ENCODE peak calls at places on chromosome 15, in eight cellular contexts. F is tibial nerve, T is ovary, L is K562, G is HepG2, O is transverse colon, I is sigmoid colon, A is stomach. B is an unnamed sample. For H3K36me3, the result is how much of the 10 kb centered on the place peaks cover.

GRCh38 chr15:69434679-69435078 is 17.9 kb upstream of the RPLP1 start:
- DNase-seq in F (no peak), T (no peak), L (no peak), G (no peak), O (no peak), I (no peak), A (no peak), B (no peak)

GRCh38 chr15:33098082-33099058 is 96.1 kb downstream of the FMN1 start:
- DNase-seq in F (no peak), T (no peak), L (no peak), G (no peak), O (no peak), I (no peak), A (no peak), B (no peak)

GRCh38 chr15:45187894-45188830 is at the start of gene SHF:
- DNase-seq in F (peak), T (peak), L (peak), G (peak), O (peak), I (peak), A (peak), B (no peak)

GRCh38 chr15:27268923-27269322 is 297.9 kb downstream of the GABRG3 start:
- DNase-seq in F (no peak), T (no peak), L (no peak), G (no peak), O (no peak), I (no peak), A (no peak), B (no peak)

GRCh38 chr15:28001641-28002040 is 97.5 kb downstream of the OCA2 start:
- DNase-seq in F (no peak), T (no peak), L (no peak), G (no peak), O (no peak), I (no peak), A (no peak), B (no peak)

GRCh38 chr15:95840004-95840403 is 490.5 kb upstream of the NR2F2 start:
- DNase-seq in F (peak), T (peak), L (no peak), G (no peak), O (no peak), I (peak), A (no peak), B (no peak)

GRCh38 chr15:65532738-65533051 is 2.4 kb downstream of the HACD3 start:
- DNase-seq in F (no peak), T (no peak), L (peak), G (peak), O (no peak), I (no peak), A (no peak), B (no peak)

GRCh38 chr15:70127288-70127746 is 29.6 kb upstream of the TLE3 start:
- DNase-seq in F (peak), T (no peak), L (no peak), G (peak), O (peak), I (peak), A (peak), B (no peak)

GRCh38 chr15:57090460-57090859 is 172.0 kb downstream of the TCF12 start:
- DNase-seq in F (no peak), T (no peak), L (no peak), G (no peak), O (no peak), I (no peak), A (no peak), B (no peak)

GRCh38 chr15:69395991-69396390 is 18.2 kb upstream of the KIF23 start:
- DNase-seq in F (no peak), T (no peak), L (no peak), G (no peak), O (no peak), I (no peak), A (no peak), B (no peak)

GRCh38 chr15:41042851-41043250 is 73.2 kb downstream of the INO80 start:
- DNase-seq in F (no peak), T (no peak), L (no peak), G (no peak), O (no peak), I (no peak), A (no peak), B (no peak)

GRCh38 chr15:65246026-65246714 is 34.9 kb upstream of the CILP start:
- DNase-seq in F (no peak), T (no peak), L (no peak), G (no peak), O (no peak), I (no peak), A (no peak), B (no peak)

GRCh38 chr15:68517285-68517711 is 61.5 kb upstream of the CORO2B start:
- DNase-seq in F (no peak), T (no peak), L (no peak), G (no peak), O (no peak), I (no peak), A (no peak), B (no peak)

GRCh38 chr15:93109370-93110105 is 20.5 kb upstream of the RGMA start:
- DNase-seq in F (no peak), T (no peak), L (no peak), G (no peak), O (no peak), I (no peak), A (no peak), B (no peak)

GRCh38 chr15:96345560-96346389 is 15.3 kb downstream of the NR2F2 start:
- DNase-seq in F (peak), T (peak), L (no peak), G (peak), O (no peak), I (peak), A (peak), B (no peak)

GRCh38 chr15:48897144-48897814 is 19.3 kb downstream of the EID1 start:
- DNase-seq in F (peak), T (no peak), L (peak), G (no peak), O (no peak), I (no peak), A (no peak), B (no peak)

GRCh38 chr15:66505430-66505811 is 295 bp downstream of the ZWILCH start:
- DNase-seq in F (no peak), T (no peak), L (no peak), G (no peak), O (no peak), I (no peak), A (no peak), B (no peak)

GRCh38 chr15:43469867-43470266 is 23.1 kb downstream of the TP53BP1 start:
- DNase-seq in F (no peak), T (no peak), L (peak), G (no peak), O (no peak), I (no peak), A (no peak), B (no peak)

GRCh38 chr15:82571722-82572222 is 31.5 kb upstream of the RPS17 start:
- DNase-seq in F (peak), T (peak), L (peak), G (no peak), O (peak), I (peak), A (peak), B (peak)

GRCh38 chr15:42332331-42332730 is 27.0 kb upstream of the CAPN3 start:
- DNase-seq in F (no peak), T (no peak), L (no peak), G (no peak), O (no peak), I (no peak), A (no peak), B (no peak)

GRCh38 chr15:53833134-53833624 is 73.7 kb upstream of the WDR72 start:
- DNase-seq in F (peak), T (no peak), L (no peak), G (peak), O (no peak), I (peak), A (peak), B (no peak)

GRCh38 chr15:63915888-63916731 is 82.4 kb upstream of the HERC1 start:
- DNase-seq in F (no peak), T (no peak), L (peak), G (no peak), O (no peak), I (no peak), A (no peak), B (no peak)

GRCh38 chr15:29671308-29671981 is 150.8 kb downstream of the TJP1 start:
- DNase-seq in F (no peak), T (no peak), L (no peak), G (no peak), O (no peak), I (no peak), A (no peak), B (no peak)

GRCh38 chr15:66138882-66139281 is 114.7 kb downstream of the MEGF11 start:
- DNase-seq in F (no peak), T (no peak), L (no peak), G (no peak), O (no peak), I (no peak), A (no peak), B (no peak)

GRCh38 chr15:45429974-45430792 is 51.8 kb upstream of the GATM start:
- DNase-seq in F (peak), T (peak), L (peak), G (peak), O (peak), I (peak), A (peak), B (peak)

GRCh38 chr15:29920515-29920914 is 98.2 kb upstream of the TJP1 start:
- DNase-seq in F (no peak), T (no peak), L (no peak), G (no peak), O (no peak), I (no peak), A (peak), B (no peak)

GRCh38 chr15:36645106-36645505 is 65.7 kb downstream of the CDIN1 start:
- DNase-seq in F (no peak), T (no peak), L (no peak), G (no peak), O (no peak), I (no peak), A (no peak), B (no peak)

GRCh38 chr15:32733276-32733675 is 15.5 kb downstream of the GREM1 start:
- DNase-seq in F (no peak), T (no peak), L (no peak), G (no peak), O (no peak), I (no peak), A (no peak), B (no peak)

GRCh38 chr15:82551646-82552247 is 11.5 kb upstream of the RPS17 start:
- DNase-seq in F (no peak), T (no peak), L (no peak), G (no peak), O (no peak), I (no peak), A (no peak), B (no peak)

GRCh38 chr15:38496151-38496550 is 42.2 kb downstream of the FAM98B start:
- DNase-seq in F (no peak), T (no peak), L (no peak), G (no peak), O (no peak), I (no peak), A (no peak), B (no peak)

GRCh38 chr15:77907824-77908751 is 169.4 kb downstream of the TBC1D2B start:
- DNase-seq in F (no peak), T (no peak), L (peak), G (peak), O (peak), I (peak), A (peak), B (peak)

GRCh38 chr15:57364282-57365007 is 11.9 kb upstream of the CGNL1 start:
- DNase-seq in F (peak), T (no peak), L (no peak), G (peak), O (no peak), I (peak), A (no peak), B (no peak)

GRCh38 chr15:88661766-88662556 is 23.1 kb downstream of the ISG20 start:
- DNase-seq in F (no peak), T (no peak), L (no peak), G (no peak), O (no peak), I (no peak), A (no peak), B (no peak)

GRCh38 chr15:77657629-77658238 is 25.0 kb upstream of the LINGO1 start:
- DNase-seq in F (no peak), T (no peak), L (no peak), G (no peak), O (no peak), I (no peak), A (no peak), B (no peak)

GRCh38 chr15:78727561-78727960 is 83.7 kb downstream of the ADAMTS7 start:
- DNase-seq in F (no peak), T (no peak), L (no peak), G (peak), O (no peak), I (no peak), A (no peak), B (no peak)

GRCh38 chr15:76274226-76274625 is 37.0 kb downstream of the ETFA start:
- DNase-seq in F (no peak), T (no peak), L (no peak), G (no peak), O (no peak), I (no peak), A (no peak), B (no peak)

GRCh38 chr15:75904241-75904631 is 558 bp downstream of the FBXO22 start:
- DNase-seq in F (no peak), T (no peak), L (no peak), G (peak), O (peak), I (no peak), A (peak), B (no peak)

GRCh38 chr15:68206711-68207151 is 1.6 kb upstream of the CALML4 start:
- DNase-seq in F (no peak), T (no peak), L (no peak), G (no peak), O (no peak), I (peak), A (peak), B (peak)

GRCh38 chr15:57375827-57376694 is at the start of gene CGNL1:
- DNase-seq in F (no peak), T (peak), L (peak), G (peak), O (peak), I (peak), A (peak), B (no peak)

GRCh38 chr15:82850731-82851130 is 41.3 kb downstream of the WHAMM start:
- DNase-seq in F (no peak), T (no peak), L (no peak), G (no peak), O (no peak), I (no peak), A (peak), B (no peak)

DNA sequence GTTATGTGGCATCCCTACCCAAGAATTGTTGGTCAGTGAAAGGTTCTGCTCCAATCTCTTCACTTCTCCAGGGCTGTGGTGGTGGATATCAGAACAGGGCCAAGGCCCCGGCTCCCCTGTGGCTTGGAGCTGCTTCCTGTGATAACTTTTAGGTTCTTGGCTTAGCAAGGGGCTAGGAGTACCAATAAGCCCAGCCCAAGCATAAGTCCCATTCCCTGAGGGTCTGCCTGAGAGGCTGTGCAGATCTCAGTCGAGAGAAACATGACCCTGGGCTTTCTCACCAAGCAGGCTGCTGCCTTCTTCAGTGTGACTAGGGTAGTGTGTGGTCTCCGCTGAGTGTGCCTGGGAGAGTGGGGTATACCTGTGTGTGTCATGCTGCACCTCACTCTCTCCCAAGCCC is 7.1 kb downstream of the CLK3 start:
- DNase-seq in F (no peak), T (no peak), L (no peak), G (no peak), O (no peak), I (no peak), A (no peak), B (no peak)
- H3K36me3 ChIP-seq in F (half or more), T (under half), L (half or more), G (half or more), O (half or more), I (half or more), A (half or more), B (half or more)

GRCh38 chr15:39920510-39921273 is 626 bp upstream of the GPR176 start:
- DNase-seq in F (peak), T (peak), L (peak), G (peak), O (peak), I (peak), A (peak), B (peak)
- TF ChIP-seq POLR2A in F (peak), T (peak), L (peak), G (peak), O (peak), I (no peak), A (no peak), B (no peak)

DNA sequence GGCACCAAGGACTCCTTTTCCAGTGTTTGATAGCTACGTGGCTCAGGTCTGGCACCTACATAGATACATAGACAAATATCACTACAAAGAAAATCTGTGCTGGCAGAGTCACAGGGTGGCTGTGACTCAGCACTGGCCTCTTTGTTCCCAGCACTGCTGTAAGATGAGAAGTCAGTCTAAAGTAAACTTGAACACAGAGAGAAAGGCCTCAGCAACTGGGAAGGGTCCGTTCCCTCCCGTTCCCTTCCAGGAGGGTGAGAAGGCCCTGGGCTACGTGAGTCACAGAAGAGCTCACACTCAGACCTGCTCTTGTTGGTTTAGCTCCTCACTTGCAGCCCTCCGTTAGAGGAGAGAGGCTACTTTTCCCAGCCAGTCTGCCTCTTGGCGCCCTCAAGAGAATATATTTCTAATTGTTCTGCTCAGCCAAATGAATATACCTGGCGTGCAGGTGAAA is 23.1 kb downstream of the ANXA2 start:
- DNase-seq in F (peak), T (no peak), L (no peak), G (peak), O (no peak), I (peak), A (peak), B (no peak)
- TF ChIP-seq EP300 in F (no peak), T (no peak), L (no peak), G (peak), O (no peak), I (no peak), A (no peak), B (no peak)

DNA sequence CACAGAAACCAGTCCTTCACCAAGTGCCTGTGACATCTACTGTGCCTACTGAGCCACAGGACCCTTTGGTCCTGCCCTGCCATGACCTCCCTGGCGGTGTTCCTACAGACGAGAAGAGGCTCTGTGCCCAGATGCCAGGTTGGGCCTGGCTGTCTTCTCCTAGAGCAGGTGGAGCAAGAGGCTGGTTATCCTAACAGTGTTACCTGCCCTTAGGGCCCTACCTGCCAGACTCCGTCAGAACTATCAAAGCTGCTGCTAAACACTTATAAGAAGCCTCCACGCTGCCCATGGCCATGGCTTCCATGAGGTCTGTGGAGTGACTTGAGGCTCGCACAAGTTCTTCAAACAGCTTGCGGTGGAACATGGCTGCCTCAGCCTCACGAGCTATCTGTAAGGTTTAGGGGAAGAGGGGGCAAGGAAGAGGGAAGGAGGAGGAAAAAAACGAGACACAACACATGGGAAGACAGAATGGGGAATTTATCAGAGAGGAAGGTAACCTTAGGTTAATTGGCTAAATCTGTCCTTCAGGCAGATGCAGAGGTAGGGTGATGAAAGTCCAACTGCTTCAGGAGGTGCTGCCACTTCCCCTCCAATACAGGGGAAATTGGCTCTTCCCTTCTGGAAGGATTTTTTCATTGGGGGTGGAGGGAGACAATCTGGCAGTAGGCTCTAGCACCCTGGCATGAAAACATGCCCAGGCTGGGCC is 5.4 kb upstream of the GRAMD2A start:
- DNase-seq in F (no peak), T (no peak), L (no peak), G (no peak), O (no peak), I (no peak), A (no peak), B (no peak)
- H3K36me3 ChIP-seq in F (half or more), T (under half), L (half or more), G (half or more), O (half or more), I (under half), A (half or more), B (half or more)

GRCh38 chr15:85704720-85705119 is 90.0 kb downstream of the KLHL25 start:
- DNase-seq in F (no peak), T (no peak), L (no peak), G (no peak), O (no peak), I (no peak), A (no peak), B (no peak)

GRCh38 chr15:85706779-85707518 is 87.8 kb downstream of the KLHL25 start:
- DNase-seq in F (no peak), T (peak), L (no peak), G (no peak), O (peak), I (no peak), A (no peak), B (no peak)

GRCh38 chr15:85702321-85703230 is 92.1 kb downstream of the KLHL25 start:
- DNase-seq in F (no peak), T (no peak), L (no peak), G (no peak), O (no peak), I (no peak), A (no peak), B (no peak)

GRCh38 chr15:85700767-85701166 is 94.0 kb downstream of the KLHL25 start:
- DNase-seq in F (no peak), T (no peak), L (no peak), G (no peak), O (no peak), I (no peak), A (no peak), B (no peak)

GRCh38 chr15:85704021-85704420 is 90.7 kb downstream of the KLHL25 start:
- DNase-seq in F (no peak), T (no peak), L (no peak), G (no peak), O (no peak), I (no peak), A (no peak), B (no peak)
- TF ChIP-seq POLR2A in F (no peak), T (no peak), L (no peak), G (no peak), O (no peak), I (no peak), A (no peak), B (no peak)

GRCh38 chr15:90382305-90382704 is 5.7 kb upstream of the IQGAP1 start:
- DNase-seq in F (no peak), T (no peak), L (no peak), G (no peak), O (no peak), I (no peak), A (no peak), B (no peak)
- TF ChIP-seq EP300 in F (no peak), T (no peak), L (no peak), G (no peak), O (no peak), I (no peak), A (no peak), B (no peak)

DNA sequence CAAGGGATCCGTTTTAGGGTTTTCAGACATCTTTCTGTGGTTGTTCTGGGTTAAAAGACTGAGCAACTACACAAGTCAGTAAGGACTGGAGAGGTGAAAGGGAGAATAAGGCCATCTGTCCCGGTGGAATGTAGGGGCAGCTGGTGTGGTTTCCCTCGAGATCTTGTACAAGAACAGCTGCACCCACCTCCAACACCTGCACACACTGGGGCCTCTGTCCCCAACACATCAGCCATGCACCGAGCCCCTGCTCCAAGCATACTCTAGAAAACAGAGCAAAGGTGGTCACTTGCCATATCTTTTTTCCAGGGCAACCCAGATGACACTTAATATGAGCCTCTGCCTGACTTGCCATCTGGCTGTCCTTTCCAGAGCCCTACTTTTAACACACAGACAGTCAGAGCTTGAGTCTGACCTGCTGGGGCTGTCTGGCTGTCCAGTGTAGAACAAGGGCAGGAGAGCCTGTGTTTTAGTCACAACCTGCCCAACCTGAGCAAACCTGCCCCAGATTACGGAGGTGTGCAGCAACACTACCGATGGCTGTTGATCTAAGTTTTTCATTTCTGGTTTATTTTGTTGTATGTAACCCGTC is 12.2 kb downstream of the MAN2A2 start:
- DNase-seq in F (no peak), T (no peak), L (no peak), G (no peak), O (peak), I (no peak), A (no peak), B (no peak)
- H3K36me3 ChIP-seq in F (half or more), T (under half), L (half or more), G (under half), O (half or more), I (half or more), A (half or more), B (half or more)